ENCODE peak calls at places on chromosomes 4 and X, in six cellular contexts. One of them, this sample, is unnamed.

GRCh38 chr4:38075370-38076152 is 115.4 kb downstream of the PTTG2 start:
- DNase-seq in HepG2: peak; percentile 89
- DNase-seq in stomach: no peak
- DNase-seq in A549: peak; percentile 30
- DNase-seq in H1: no peak
- DNase-seq in tibial nerve: no peak
- DNase-seq in this sample: no peak

GRCh38 chrX:44903842-44904530 is 31.0 kb downstream of the KDM6A start:
- DNase-seq in HepG2: no peak
- DNase-seq in stomach: no peak
- DNase-seq in A549: no peak
- DNase-seq in H1: no peak
- DNase-seq in tibial nerve: no peak
- DNase-seq in this sample: no peak

GRCh38 chr4:13306356-13306755 is 177.8 kb downstream of the RAB28 start:
- DNase-seq in HepG2: no peak
- DNase-seq in stomach: no peak
- DNase-seq in A549: no peak
- DNase-seq in H1: no peak
- DNase-seq in tibial nerve: no peak
- DNase-seq in this sample: no peak

GRCh38 chr4:2416564-2417195 is 1.8 kb downstream of the ZFYVE28 start:
- DNase-seq in HepG2: no peak
- DNase-seq in stomach: peak; percentile 45
- DNase-seq in A549: no peak
- DNase-seq in H1: peak; percentile 80
- DNase-seq in tibial nerve: no peak
- DNase-seq in this sample: no peak

GRCh38 chr4:173913496-173913895 is 370.0 kb downstream of the FBXO8 start:
- DNase-seq in HepG2: no peak
- DNase-seq in stomach: no peak
- DNase-seq in A549: no peak
- DNase-seq in H1: no peak
- DNase-seq in tibial nerve: no peak
- DNase-seq in this sample: no peak

GRCh38 chr4:113975578-113975977 is 3.9 kb downstream of the ARSJ start:
- DNase-seq in HepG2: no peak
- DNase-seq in stomach: no peak
- DNase-seq in A549: no peak
- DNase-seq in H1: no peak
- DNase-seq in tibial nerve: no peak
- DNase-seq in this sample: no peak

GRCh38 chrX:114599903-114600302 is 16.0 kb downstream of the HTR2C start:
- DNase-seq in HepG2: no peak
- DNase-seq in stomach: no peak
- DNase-seq in A549: no peak
- DNase-seq in H1: no peak
- DNase-seq in tibial nerve: no peak
- DNase-seq in this sample: no peak

GRCh38 chr4:152392079-152392478 is 143.8 kb downstream of the FBXW7 start:
- DNase-seq in HepG2: no peak
- DNase-seq in stomach: no peak
- DNase-seq in A549: no peak
- DNase-seq in H1: no peak
- DNase-seq in tibial nerve: no peak
- DNase-seq in this sample: no peak

GRCh38 chrX:93695981-93696380 is 22.0 kb downstream of the FAM133A start:
- DNase-seq in HepG2: no peak
- DNase-seq in stomach: no peak
- DNase-seq in A549: peak; percentile 17
- DNase-seq in H1: no peak
- DNase-seq in tibial nerve: no peak
- DNase-seq in this sample: no peak

GRCh38 chr4:80307774-80308465 is 27.6 kb upstream of the CFAP299 start:
- DNase-seq in HepG2: no peak
- DNase-seq in stomach: no peak
- DNase-seq in A549: no peak
- DNase-seq in H1: no peak
- DNase-seq in tibial nerve: no peak
- DNase-seq in this sample: peak; percentile 22

GRCh38 chr4:93788712-93789111 is 39.8 kb upstream of the ATOH1 start:
- DNase-seq in HepG2: peak; percentile 7
- DNase-seq in stomach: no peak
- DNase-seq in A549: peak; percentile 43
- DNase-seq in H1: no peak
- DNase-seq in tibial nerve: no peak
- DNase-seq in this sample: no peak

GRCh38 chr4:8200302-8200975 is 1.3 kb downstream of the SH3TC1 start:
- DNase-seq in HepG2: no peak
- DNase-seq in stomach: peak; percentile 68
- DNase-seq in A549: no peak
- DNase-seq in H1: no peak
- DNase-seq in tibial nerve: no peak
- DNase-seq in this sample: no peak

GRCh38 chrX:110462957-110463356 is 104.3 kb downstream of the RTL9 start:
- DNase-seq in HepG2: no peak
- DNase-seq in stomach: no peak
- DNase-seq in A549: no peak
- DNase-seq in H1: no peak
- DNase-seq in tibial nerve: no peak
- DNase-seq in this sample: no peak

GRCh38 chr4:156578005-156578404 is 393.6 kb downstream of the PDGFC start:
- DNase-seq in HepG2: no peak
- DNase-seq in stomach: no peak
- DNase-seq in A549: no peak
- DNase-seq in H1: no peak
- DNase-seq in tibial nerve: no peak
- DNase-seq in this sample: no peak

GRCh38 chrX:108285361-108285760 is 152.9 kb downstream of the COL4A6 start:
- DNase-seq in HepG2: no peak
- DNase-seq in stomach: no peak
- DNase-seq in A549: no peak
- DNase-seq in H1: no peak
- DNase-seq in tibial nerve: no peak
- DNase-seq in this sample: no peak

GRCh38 chr4:94344457-94344856 is 1.8 kb upstream of the HPGDS start:
- DNase-seq in HepG2: no peak
- DNase-seq in stomach: no peak
- DNase-seq in A549: no peak
- DNase-seq in H1: no peak
- DNase-seq in tibial nerve: no peak
- DNase-seq in this sample: no peak

GRCh38 chr4:177667687-177668086 is 225.4 kb upstream of the AGA start:
- DNase-seq in HepG2: no peak
- DNase-seq in stomach: no peak
- DNase-seq in A549: peak; percentile 29
- DNase-seq in H1: no peak
- DNase-seq in tibial nerve: no peak
- DNase-seq in this sample: no peak

GRCh38 chr4:155548173-155548572 is 118.5 kb upstream of the GUCY1A1 start:
- DNase-seq in HepG2: no peak
- DNase-seq in stomach: no peak
- DNase-seq in A549: no peak
- DNase-seq in H1: no peak
- DNase-seq in tibial nerve: no peak
- DNase-seq in this sample: no peak

GRCh38 chrX:14027031-14027430 is 2.7 kb downstream of the GEMIN8 start:
- DNase-seq in HepG2: no peak
- DNase-seq in stomach: no peak
- DNase-seq in A549: no peak
- DNase-seq in H1: no peak
- DNase-seq in tibial nerve: no peak
- DNase-seq in this sample: no peak

GRCh38 chr4:78776031-78776728 is at the start of gene BMP2K:
- DNase-seq in HepG2: peak; percentile 57
- DNase-seq in stomach: peak; percentile 83
- DNase-seq in A549: peak; percentile 60
- DNase-seq in H1: peak; percentile 82
- DNase-seq in tibial nerve: peak; percentile 63
- DNase-seq in this sample: peak; percentile 85

GRCh38 chr4:32087211-32087610 is 1367.0 kb downstream of the PCDH7 start:
- DNase-seq in HepG2: no peak
- DNase-seq in stomach: no peak
- DNase-seq in A549: no peak
- DNase-seq in H1: no peak
- DNase-seq in tibial nerve: no peak
- DNase-seq in this sample: no peak

GRCh38 chr4:24226667-24227066 is 336.8 kb upstream of the PPARGC1A start:
- DNase-seq in HepG2: no peak
- DNase-seq in stomach: no peak
- DNase-seq in A549: no peak
- DNase-seq in H1: no peak
- DNase-seq in tibial nerve: no peak
- DNase-seq in this sample: no peak

GRCh38 chrX:74063426-74064155 is 240.4 kb upstream of the ZCCHC13 start:
- DNase-seq in HepG2: no peak
- DNase-seq in stomach: no peak
- DNase-seq in A549: no peak
- DNase-seq in H1: no peak
- DNase-seq in tibial nerve: no peak
- DNase-seq in this sample: no peak

GRCh38 chrX:7943600-7944245 is 16.5 kb upstream of the PNPLA4 start:
- DNase-seq in HepG2: no peak
- DNase-seq in stomach: peak; percentile 39
- DNase-seq in A549: no peak
- DNase-seq in H1: no peak
- DNase-seq in tibial nerve: no peak
- DNase-seq in this sample: no peak

GRCh38 chrX:10159069-10159468 is 2.3 kb downstream of the CLCN4 start:
- DNase-seq in HepG2: no peak
- DNase-seq in stomach: no peak
- DNase-seq in A549: no peak
- DNase-seq in H1: no peak
- DNase-seq in tibial nerve: no peak
- DNase-seq in this sample: no peak

GRCh38 chrX:43176686-43177085 is 398.7 kb upstream of the PPP1R2C start:
- DNase-seq in HepG2: peak; percentile 0
- DNase-seq in stomach: no peak
- DNase-seq in A549: peak; percentile 35
- DNase-seq in H1: no peak
- DNase-seq in tibial nerve: no peak
- DNase-seq in this sample: no peak

GRCh38 chr4:102734116-102734515 is 26.7 kb downstream of the MANBA start:
- DNase-seq in HepG2: no peak
- DNase-seq in stomach: no peak
- DNase-seq in A549: no peak
- DNase-seq in H1: no peak
- DNase-seq in tibial nerve: no peak
- DNase-seq in this sample: no peak

GRCh38 chrX:68829594-68830485 is 1.0 kb downstream of the EFNB1 start:
- DNase-seq in HepG2: no peak
- DNase-seq in stomach: no peak
- DNase-seq in A549: peak; percentile 18
- DNase-seq in H1: peak; percentile 40
- DNase-seq in tibial nerve: no peak
- DNase-seq in this sample: no peak

DNA sequence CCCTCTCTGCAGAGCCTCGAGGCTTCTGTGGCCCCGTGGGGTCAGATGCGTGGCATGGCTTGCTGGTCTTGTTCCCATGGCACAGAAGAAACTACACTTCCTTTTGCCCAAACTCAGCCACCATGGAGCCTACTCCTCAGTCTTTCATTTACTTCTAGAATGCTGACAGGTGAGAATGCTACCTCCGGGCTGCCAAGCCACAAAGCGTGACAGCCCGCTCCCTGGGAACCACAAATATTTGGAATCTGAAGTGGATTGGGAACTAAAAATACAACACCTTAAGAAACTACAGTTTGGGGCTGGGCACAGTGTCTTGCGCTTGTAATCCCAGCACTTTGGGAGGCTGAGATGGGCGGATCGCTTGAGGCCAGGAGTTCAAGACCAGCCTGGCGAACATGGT is 98.0 kb downstream of the TRAPPC11 start:
- DNase-seq in HepG2: no peak
- DNase-seq in stomach: no peak
- DNase-seq in A549: no peak
- DNase-seq in H1: no peak
- DNase-seq in tibial nerve: no peak
- DNase-seq in this sample: no peak
- TF ChIP-seq EP300 in HepG2: no peak
- TF ChIP-seq EP300 in stomach: no peak
- TF ChIP-seq EP300 in A549: no peak
- TF ChIP-seq EP300 in H1: no peak
- TF ChIP-seq EP300 in tibial nerve: no peak
- TF ChIP-seq EP300 in this sample: no peak

DNA sequence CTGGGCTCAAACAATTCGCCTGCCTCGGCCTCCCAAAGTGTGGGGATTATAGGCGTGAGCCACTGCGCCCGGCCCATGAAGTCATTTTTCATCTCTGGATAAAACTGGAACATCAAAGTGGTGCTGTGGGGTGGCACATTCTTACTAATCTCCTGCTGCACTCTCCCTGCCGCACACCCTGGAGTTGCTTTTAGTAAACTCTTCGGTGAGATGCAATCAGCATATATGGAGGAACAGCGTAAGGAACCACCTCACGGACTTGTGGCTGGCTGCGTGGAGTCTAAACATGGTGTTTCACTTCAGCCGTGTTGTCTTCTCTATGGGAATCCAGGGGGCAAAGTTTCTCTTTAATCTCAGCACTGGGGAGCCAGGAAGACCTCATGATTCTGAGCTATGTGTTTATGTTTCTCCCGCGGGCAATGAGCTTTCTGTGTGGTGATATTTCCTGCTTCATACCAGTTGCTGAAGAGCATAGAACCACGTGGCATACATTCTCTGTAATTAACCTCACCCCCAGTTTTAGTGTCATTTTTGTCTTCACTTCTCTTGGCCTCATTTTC is 2.1 kb upstream of the RHOH start:
- DNase-seq in HepG2: peak; percentile 36
- DNase-seq in stomach: no peak
- DNase-seq in A549: no peak
- DNase-seq in H1: no peak
- DNase-seq in tibial nerve: no peak
- DNase-seq in this sample: no peak
- H3K27ac ChIP-seq in HepG2: peak overlapping the region; percentile 38
- H3K27ac ChIP-seq in stomach: peak overlapping the region; percentile 59
- H3K27ac ChIP-seq in A549: peak overlapping the region; percentile 42
- H3K27ac ChIP-seq in H1: no peak overlapping the region
- H3K27ac ChIP-seq in tibial nerve: peak overlapping the region; percentile 77
- H3K27ac ChIP-seq in this sample: no peak overlapping the region

GRCh38 chr4:121377065-121377464 is 3.8 kb downstream of the QRFPR start:
- DNase-seq in HepG2: no peak
- DNase-seq in stomach: no peak
- DNase-seq in A549: no peak
- DNase-seq in H1: no peak
- DNase-seq in tibial nerve: no peak
- DNase-seq in this sample: no peak
- H3K4me1 ChIP-seq in HepG2: no peaks in the 10 kb centered on the region
- H3K4me1 ChIP-seq in stomach: peaks cover 8% of the 10 kb centered on the region
- H3K4me1 ChIP-seq in A549: no peaks in the 10 kb centered on the region
- H3K4me1 ChIP-seq in H1: no peaks in the 10 kb centered on the region
- H3K4me1 ChIP-seq in tibial nerve: no peaks in the 10 kb centered on the region
- H3K4me1 ChIP-seq in this sample: no peaks in the 10 kb centered on the region

DNA sequence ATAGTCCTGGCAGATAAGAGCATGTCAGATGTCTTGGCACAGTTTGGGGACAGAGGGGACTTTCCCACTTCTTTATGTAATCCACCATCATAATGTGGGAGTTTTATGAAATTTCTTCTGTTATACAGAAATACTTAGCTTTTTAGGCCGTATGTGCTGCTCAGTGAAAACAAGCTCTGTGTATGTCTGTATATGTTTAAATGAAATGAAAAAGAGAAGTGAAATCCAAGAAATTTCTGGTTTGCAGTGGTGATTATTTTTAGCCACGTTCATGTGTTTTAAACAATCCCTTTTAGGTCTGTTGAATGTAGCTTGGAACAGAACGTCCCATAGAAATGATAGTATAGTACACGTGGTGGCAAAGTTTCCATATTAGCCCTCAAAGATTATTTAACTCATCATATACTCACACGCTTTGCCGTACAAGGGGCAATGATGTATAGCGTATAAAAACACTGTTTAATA is 41.0 kb downstream of the GAB1 start:
- DNase-seq in HepG2: no peak
- DNase-seq in stomach: no peak
- DNase-seq in A549: no peak
- DNase-seq in H1: no peak
- DNase-seq in tibial nerve: no peak
- DNase-seq in this sample: no peak
- TF ChIP-seq EP300 in HepG2: no peak
- TF ChIP-seq EP300 in stomach: no peak
- TF ChIP-seq EP300 in A549: no peak
- TF ChIP-seq EP300 in H1: no peak
- TF ChIP-seq EP300 in tibial nerve: peak; percentile 78
- TF ChIP-seq EP300 in this sample: no peak